ENCODE peak calls at places on chromosome 7, in nine cellular contexts. P, L, E, M, W, V, J, I and F are unnamed samples.

GRCh38 chr7:154953006-154953684 is 49.8 kb downstream of the PAXIP1 start:
- DNase-seq in L (peak; percentile 35), P (peak; percentile 49), J (peak; percentile 13), W (peak; percentile 12), V (peak; percentile 60), E (peak; percentile 74), I (no peak), M (no peak), F (no peak)

GRCh38 chr7:27685209-27685608 is 22.5 kb upstream of the HIBADH start:
- DNase-seq in P (no peak), L (no peak), W (no peak), E (no peak), M (no peak), V (no peak), J (no peak), I (no peak), F (no peak)

GRCh38 chr7:74203157-74203556 is 6.6 kb upstream of the LAT2 start:
- DNase-seq in W (no peak), E (no peak), P (peak; percentile 55), L (peak; percentile 37), M (no peak), V (no peak), I (no peak), J (no peak), F (peak; percentile 29)

GRCh38 chr7:41244246-41244645 is 458.6 kb downstream of the INHBA start:
- DNase-seq in W (no peak), L (no peak), V (no peak), M (no peak), J (no peak), E (no peak), I (no peak), P (no peak), F (no peak)

GRCh38 chr7:117019786-117020604 is 66.7 kb downstream of the ST7 start:
- DNase-seq in J (peak; percentile 93), P (peak; percentile 73), V (no peak), L (peak; percentile 97), M (peak; percentile 98), I (no peak), E (peak; percentile 50), W (peak; percentile 96), F (no peak)

GRCh38 chr7:17405786-17406185 is 107.3 kb downstream of the AHR start:
- DNase-seq in I (peak; percentile 93), W (peak; percentile 95), V (no peak), L (peak; percentile 98), M (no peak), E (no peak), J (no peak), P (peak; percentile 48), F (peak; percentile 89)

GRCh38 chr7:117470777-117471176 is 9.0 kb upstream of the CFTR start:
- DNase-seq in V (no peak), E (no peak), L (no peak), W (no peak), M (peak; percentile 44), J (no peak), I (no peak), P (no peak), F (no peak)

GRCh38 chr7:95250591-95250990 is 73.7 kb downstream of the PON1 start:
- DNase-seq in E (no peak), V (no peak), M (no peak), L (no peak), I (no peak), P (no peak), J (no peak), W (no peak), F (no peak)

GRCh38 chr7:73437091-73437490 is 3.5 kb downstream of the FZD9 start:
- DNase-seq in E (no peak), V (no peak), I (no peak), P (no peak), L (no peak), W (no peak), J (no peak), M (peak; percentile 44), F (no peak)

GRCh38 chr7:103651978-103652377 is 206.0 kb upstream of the SLC26A5 start:
- DNase-seq in M (no peak), W (no peak), L (no peak), P (no peak), V (no peak), I (no peak), E (no peak), J (no peak), F (no peak)

GRCh38 chr7:149635561-149636329 is 137.6 kb downstream of the ZNF467 start:
- DNase-seq in E (no peak), J (no peak), L (no peak), W (no peak), P (no peak), I (no peak), M (no peak), V (no peak), F (no peak)

GRCh38 chr7:115471891-115472290 is 550.0 kb downstream of the MDFIC start:
- DNase-seq in M (no peak), P (no peak), I (no peak), V (no peak), W (peak; percentile 29), J (no peak), L (peak; percentile 13), E (no peak), F (peak; percentile 51)

GRCh38 chr7:124101173-124101768 is 68.4 kb upstream of the TMEM229A start:
- DNase-seq in V (no peak), L (peak; percentile 14), J (peak; percentile 15), I (no peak), P (peak; percentile 8), W (no peak), M (peak; percentile 38), E (no peak), F (no peak)

GRCh38 chr7:118327179-118327578 is 102.7 kb downstream of the ANKRD7 start:
- DNase-seq in V (no peak), M (no peak), I (no peak), L (no peak), P (no peak), J (no peak), E (no peak), W (no peak), F (no peak)

GRCh38 chr7:16734148-16734726 is 19.3 kb upstream of the TSPAN13 start:
- DNase-seq in M (no peak), J (no peak), V (no peak), E (no peak), P (no peak), L (peak; percentile 70), I (no peak), W (no peak), F (no peak)

GRCh38 chr7:951881-952547 is 2.5 kb downstream of the ADAP1 start:
- DNase-seq in V (no peak), P (no peak), W (no peak), M (no peak), E (peak; percentile 45), L (no peak), I (no peak), J (no peak), F (no peak)

GRCh38 chr7:148856035-148856881 is 27.8 kb downstream of the EZH2 start:
- DNase-seq in E (no peak), J (no peak), W (peak; percentile 29), V (peak; percentile 66), I (no peak), L (peak; percentile 36), P (peak; percentile 33), M (peak; percentile 15), F (no peak)

GRCh38 chr7:25295404-25295803 is 67.1 kb upstream of the NPVF start:
- DNase-seq in W (no peak), V (no peak), M (no peak), I (no peak), P (no peak), L (no peak), E (no peak), J (no peak), F (no peak)

GRCh38 chr7:69412331-69413146 is 185.7 kb upstream of the AUTS2 start:
- DNase-seq in I (no peak), J (no peak), W (peak; percentile 7), E (no peak), L (peak; percentile 1), M (no peak), V (no peak), P (no peak), F (no peak)

GRCh38 chr7:2570021-2570420 is 11.2 kb downstream of the IQCE start:
- DNase-seq in E (peak; percentile 21), W (no peak), V (no peak), M (no peak), J (no peak), I (no peak), P (no peak), L (no peak), F (no peak)

GRCh38 chr7:158812684-158813083 is 16.6 kb downstream of the ESYT2 start:
- DNase-seq in I (no peak), L (no peak), V (peak; percentile 92), M (no peak), E (no peak), J (no peak), W (no peak), P (no peak), F (no peak)

GRCh38 chr7:767941-768729 is 41.1 kb upstream of the PRKAR1B start:
- DNase-seq in V (no peak), J (peak; percentile 53), W (peak; percentile 92), P (peak; percentile 73), L (peak; percentile 37), I (no peak), M (peak; percentile 100), E (no peak), F (peak; percentile 17)

GRCh38 chr7:25720427-25720826 is 431.6 kb upstream of the NFE2L3 start:
- DNase-seq in L (no peak), P (peak; percentile 24), V (no peak), M (no peak), W (peak; percentile 17), I (no peak), J (no peak), E (no peak), F (no peak)